ENCODE peak calls at places on chromosomes 2 and 18, in six cellular contexts. One of them, this sample, is unnamed.

GRCh38 chr2:148253716-148254115 is 232.8 kb downstream of the MBD5 start:
- DNase-seq in A549: no peak
- DNase-seq in esophagus muscularis mucosa: no peak
- DNase-seq in heart right ventricle: no peak
- DNase-seq in psoas muscle: no peak
- DNase-seq in right lobe of liver: no peak
- DNase-seq in this sample: no peak

GRCh38 chr18:43661570-43661969 is 384.3 kb upstream of the SYT4 start:
- DNase-seq in esophagus muscularis mucosa: no peak
- DNase-seq in heart right ventricle: no peak
- DNase-seq in right lobe of liver: no peak
- DNase-seq in psoas muscle: no peak
- DNase-seq in A549: no peak
- DNase-seq in this sample: no peak

GRCh38 chr18:40152859-40153258 is 1802.2 kb upstream of the PIK3C3 start:
- DNase-seq in right lobe of liver: no peak
- DNase-seq in esophagus muscularis mucosa: no peak
- DNase-seq in heart right ventricle: no peak
- DNase-seq in A549: no peak
- DNase-seq in psoas muscle: no peak
- DNase-seq in this sample: no peak

GRCh38 chr2:50952596-50952995 is 79.3 kb downstream of the NRXN1 start:
- DNase-seq in right lobe of liver: no peak
- DNase-seq in A549: no peak
- DNase-seq in esophagus muscularis mucosa: no peak
- DNase-seq in heart right ventricle: no peak
- DNase-seq in psoas muscle: no peak
- DNase-seq in this sample: no peak

GRCh38 chr2:45786030-45786830 is 134.8 kb downstream of the PRKCE start:
- DNase-seq in A549: no peak
- DNase-seq in psoas muscle: no peak
- DNase-seq in esophagus muscularis mucosa: no peak
- DNase-seq in right lobe of liver: no peak
- DNase-seq in heart right ventricle: no peak
- DNase-seq in this sample: no peak

GRCh38 chr2:85804583-85804982 is 50.8 kb downstream of the ATOH8 start:
- DNase-seq in A549: peak; percentile 66
- DNase-seq in heart right ventricle: no peak
- DNase-seq in esophagus muscularis mucosa: no peak
- DNase-seq in right lobe of liver: no peak
- DNase-seq in psoas muscle: no peak
- DNase-seq in this sample: no peak

GRCh38 chr2:141522048-141522447 is 608.8 kb downstream of the LRP1B start:
- DNase-seq in heart right ventricle: no peak
- DNase-seq in psoas muscle: no peak
- DNase-seq in A549: no peak
- DNase-seq in esophagus muscularis mucosa: no peak
- DNase-seq in right lobe of liver: no peak
- DNase-seq in this sample: no peak

GRCh38 chr2:69241664-69242063 is 145.4 kb downstream of the GFPT1 start:
- DNase-seq in A549: no peak
- DNase-seq in right lobe of liver: no peak
- DNase-seq in esophagus muscularis mucosa: no peak
- DNase-seq in psoas muscle: no peak
- DNase-seq in heart right ventricle: no peak
- DNase-seq in this sample: no peak

GRCh38 chr2:214069254-214069653 is 341.6 kb upstream of the VWC2L start:
- DNase-seq in psoas muscle: no peak
- DNase-seq in A549: peak; percentile 52
- DNase-seq in heart right ventricle: no peak
- DNase-seq in right lobe of liver: no peak
- DNase-seq in esophagus muscularis mucosa: no peak
- DNase-seq in this sample: no peak

GRCh38 chr18:13003466-13003896 is 12.3 kb downstream of the CEP192 start:
- DNase-seq in A549: peak; percentile 44
- DNase-seq in psoas muscle: no peak
- DNase-seq in heart right ventricle: peak; percentile 18
- DNase-seq in esophagus muscularis mucosa: no peak
- DNase-seq in right lobe of liver: no peak
- DNase-seq in this sample: no peak

GRCh38 chr18:6437937-6438818 is 23.5 kb upstream of the L3MBTL4 start:
- DNase-seq in A549: no peak
- DNase-seq in right lobe of liver: no peak
- DNase-seq in esophagus muscularis mucosa: no peak
- DNase-seq in psoas muscle: no peak
- DNase-seq in heart right ventricle: no peak
- DNase-seq in this sample: no peak

GRCh38 chr18:55320399-55321255 is 267.4 kb downstream of the TCF4 start:
- DNase-seq in psoas muscle: no peak
- DNase-seq in A549: no peak
- DNase-seq in heart right ventricle: no peak
- DNase-seq in esophagus muscularis mucosa: no peak
- DNase-seq in right lobe of liver: no peak
- DNase-seq in this sample: no peak

GRCh38 chr2:204681412-204681811 is 136.1 kb downstream of the PARD3B start:
- DNase-seq in esophagus muscularis mucosa: no peak
- DNase-seq in A549: no peak
- DNase-seq in psoas muscle: no peak
- DNase-seq in heart right ventricle: no peak
- DNase-seq in right lobe of liver: no peak
- DNase-seq in this sample: no peak

GRCh38 chr2:218020966-218021535 is 18.3 kb upstream of the TNS1 start:
- DNase-seq in A549: no peak
- DNase-seq in esophagus muscularis mucosa: no peak
- DNase-seq in psoas muscle: no peak
- DNase-seq in right lobe of liver: no peak
- DNase-seq in heart right ventricle: no peak
- DNase-seq in this sample: peak; percentile 20

GRCh38 chr2:200828572-200829257 is 17.0 kb downstream of the BZW1 start:
- DNase-seq in psoas muscle: no peak
- DNase-seq in A549: no peak
- DNase-seq in right lobe of liver: no peak
- DNase-seq in heart right ventricle: no peak
- DNase-seq in esophagus muscularis mucosa: peak; percentile 4
- DNase-seq in this sample: no peak

GRCh38 chr2:99861376-99861760 is 281.0 kb downstream of the AFF3 start:
- DNase-seq in esophagus muscularis mucosa: no peak
- DNase-seq in right lobe of liver: no peak
- DNase-seq in psoas muscle: no peak
- DNase-seq in heart right ventricle: no peak
- DNase-seq in A549: no peak
- DNase-seq in this sample: no peak

GRCh38 chr2:206993964-206994363 is 54.6 kb downstream of the CPO start:
- DNase-seq in heart right ventricle: no peak
- DNase-seq in psoas muscle: no peak
- DNase-seq in esophagus muscularis mucosa: no peak
- DNase-seq in A549: no peak
- DNase-seq in right lobe of liver: no peak
- DNase-seq in this sample: no peak

GRCh38 chr2:217621391-217621801 is 381.4 kb downstream of the TNS1 start:
- DNase-seq in psoas muscle: no peak
- DNase-seq in heart right ventricle: peak; percentile 41
- DNase-seq in esophagus muscularis mucosa: no peak
- DNase-seq in right lobe of liver: no peak
- DNase-seq in A549: no peak
- DNase-seq in this sample: no peak

GRCh38 chr2:230106771-230107170 is 38.0 kb upstream of the SLC16A14 start:
- DNase-seq in psoas muscle: no peak
- DNase-seq in A549: no peak
- DNase-seq in esophagus muscularis mucosa: no peak
- DNase-seq in right lobe of liver: no peak
- DNase-seq in heart right ventricle: no peak
- DNase-seq in this sample: no peak

GRCh38 chr18:13461488-13461887 is 242.9 kb downstream of the LDLRAD4 start:
- DNase-seq in esophagus muscularis mucosa: no peak
- DNase-seq in A549: no peak
- DNase-seq in heart right ventricle: no peak
- DNase-seq in right lobe of liver: no peak
- DNase-seq in psoas muscle: no peak
- DNase-seq in this sample: no peak

GRCh38 chr18:79422022-79422782 is 26.5 kb downstream of the NFATC1 start:
- DNase-seq in esophagus muscularis mucosa: no peak
- DNase-seq in A549: no peak
- DNase-seq in psoas muscle: peak; percentile 66
- DNase-seq in heart right ventricle: no peak
- DNase-seq in right lobe of liver: no peak
- DNase-seq in this sample: no peak

GRCh38 chr2:48998449-48998848 is 155.9 kb downstream of the FSHR start:
- DNase-seq in right lobe of liver: no peak
- DNase-seq in heart right ventricle: no peak
- DNase-seq in A549: no peak
- DNase-seq in esophagus muscularis mucosa: no peak
- DNase-seq in psoas muscle: no peak
- DNase-seq in this sample: no peak

GRCh38 chr18:26971327-26971918 is 105.9 kb upstream of the AQP4 start:
- DNase-seq in esophagus muscularis mucosa: no peak
- DNase-seq in A549: no peak
- DNase-seq in heart right ventricle: no peak
- DNase-seq in psoas muscle: no peak
- DNase-seq in right lobe of liver: no peak
- DNase-seq in this sample: no peak

GRCh38 chr2:224518806-224519580 is 66.2 kb downstream of the CUL3 start:
- DNase-seq in A549: no peak
- DNase-seq in right lobe of liver: no peak
- DNase-seq in psoas muscle: no peak
- DNase-seq in esophagus muscularis mucosa: no peak
- DNase-seq in heart right ventricle: no peak
- DNase-seq in this sample: no peak

GRCh38 chr2:224517963-224518362 is 67.2 kb downstream of the CUL3 start:
- DNase-seq in esophagus muscularis mucosa: no peak
- DNase-seq in right lobe of liver: no peak
- DNase-seq in heart right ventricle: no peak
- DNase-seq in psoas muscle: no peak
- DNase-seq in A549: no peak
- DNase-seq in this sample: no peak

GRCh38 chr2:224523626-224524577 is 61.3 kb downstream of the CUL3 start:
- DNase-seq in heart right ventricle: no peak
- DNase-seq in right lobe of liver: no peak
- DNase-seq in esophagus muscularis mucosa: no peak
- DNase-seq in A549: no peak
- DNase-seq in psoas muscle: no peak
- DNase-seq in this sample: no peak

GRCh38 chr2:224524657-224525056 is 60.5 kb downstream of the CUL3 start:
- DNase-seq in A549: no peak
- DNase-seq in heart right ventricle: no peak
- DNase-seq in esophagus muscularis mucosa: no peak
- DNase-seq in psoas muscle: no peak
- DNase-seq in right lobe of liver: no peak
- DNase-seq in this sample: no peak

GRCh38 chr2:224520064-224520463 is 65.1 kb downstream of the CUL3 start:
- DNase-seq in A549: no peak
- DNase-seq in right lobe of liver: no peak
- DNase-seq in psoas muscle: no peak
- DNase-seq in heart right ventricle: no peak
- DNase-seq in esophagus muscularis mucosa: no peak
- DNase-seq in this sample: no peak
- H3K4me1 ChIP-seq in A549: peaks cover 65% of the 10 kb centered on the region
- H3K4me1 ChIP-seq in right lobe of liver: no peaks in the 10 kb centered on the region
- H3K4me1 ChIP-seq in psoas muscle: peaks cover 49% of the 10 kb centered on the region
- H3K4me1 ChIP-seq in heart right ventricle: peaks cover 33% of the 10 kb centered on the region
- H3K4me1 ChIP-seq in esophagus muscularis mucosa: peaks cover 78% of the 10 kb centered on the region
- H3K4me1 ChIP-seq in this sample: peaks cover 62% of the 10 kb centered on the region

DNA sequence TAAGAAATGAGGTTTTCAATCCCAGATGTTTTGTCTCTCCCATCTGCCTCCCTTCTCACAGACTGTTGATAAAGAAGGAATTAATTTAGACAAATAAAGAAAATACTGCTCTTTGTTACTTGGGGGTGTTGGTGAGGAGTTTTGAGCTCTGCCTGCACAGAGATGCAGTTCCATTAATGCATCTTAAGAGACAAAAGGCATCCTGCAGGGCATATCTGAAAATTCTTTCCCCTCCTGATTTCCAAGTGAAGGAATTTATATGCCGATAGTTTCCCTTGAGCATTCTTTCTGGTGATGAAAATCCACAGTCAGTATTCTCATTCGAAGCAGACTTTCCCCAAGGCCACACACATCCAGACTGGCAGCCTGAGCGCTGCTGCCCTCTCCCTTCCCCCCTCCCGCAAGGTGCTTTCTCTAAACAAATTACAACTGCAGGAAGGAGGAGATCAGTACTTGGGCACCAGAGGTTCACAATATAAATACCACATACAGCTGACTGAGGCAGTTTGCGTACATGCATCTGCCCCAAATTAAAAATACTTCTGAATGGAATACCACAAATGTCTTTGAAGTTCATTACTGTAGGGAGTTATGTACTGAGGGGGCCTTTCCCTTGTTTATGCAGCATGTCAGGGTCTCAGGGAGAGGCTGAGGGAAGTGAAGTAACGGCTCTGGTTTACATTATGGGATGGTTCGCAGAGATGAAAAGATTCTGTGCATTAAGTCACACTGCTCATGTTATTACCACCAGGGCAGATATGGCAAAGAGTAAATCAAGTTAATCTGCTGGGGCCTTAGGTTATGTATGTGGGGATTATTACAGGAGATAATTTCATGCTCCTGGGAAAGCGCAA is 385.7 kb upstream of the RND3 start:
- DNase-seq in right lobe of liver: no peak
- DNase-seq in heart right ventricle: no peak
- DNase-seq in esophagus muscularis mucosa: no peak
- DNase-seq in psoas muscle: no peak
- DNase-seq in A549: no peak
- DNase-seq in this sample: no peak
- TF ChIP-seq CTCF in right lobe of liver: no peak
- TF ChIP-seq CTCF in heart right ventricle: no peak
- TF ChIP-seq CTCF in esophagus muscularis mucosa: no peak
- TF ChIP-seq CTCF in psoas muscle: no peak
- TF ChIP-seq CTCF in A549: no peak
- TF ChIP-seq CTCF in this sample: no peak

GRCh38 chr18:3247243-3248061 is at the start of gene MYL12A:
- DNase-seq in heart right ventricle: peak; percentile 97
- DNase-seq in A549: peak; percentile 67
- DNase-seq in esophagus muscularis mucosa: peak; percentile 98
- DNase-seq in right lobe of liver: peak; percentile 99
- DNase-seq in psoas muscle: peak; percentile 99
- DNase-seq in this sample: peak; percentile 97
- H3K4me1 ChIP-seq in heart right ventricle: peaks cover 35% of the 10 kb centered on the region
- H3K4me1 ChIP-seq in A549: peaks cover 38% of the 10 kb centered on the region
- H3K4me1 ChIP-seq in esophagus muscularis mucosa: peaks cover 65% of the 10 kb centered on the region
- H3K4me1 ChIP-seq in right lobe of liver: no peaks in the 10 kb centered on the region
- H3K4me1 ChIP-seq in psoas muscle: peaks cover 56% of the 10 kb centered on the region
- H3K4me1 ChIP-seq in this sample: peaks cover 41% of the 10 kb centered on the region

GRCh38 chr2:168192839-168193616 is 54.4 kb downstream of the STK39 start:
- DNase-seq in right lobe of liver: no peak
- DNase-seq in A549: no peak
- DNase-seq in psoas muscle: no peak
- DNase-seq in esophagus muscularis mucosa: no peak
- DNase-seq in heart right ventricle: no peak
- DNase-seq in this sample: no peak
- TF ChIP-seq CTCF in right lobe of liver: no peak
- TF ChIP-seq CTCF in A549: no peak
- TF ChIP-seq CTCF in psoas muscle: no peak
- TF ChIP-seq CTCF in esophagus muscularis mucosa: no peak
- TF ChIP-seq CTCF in heart right ventricle: no peak
- TF ChIP-seq CTCF in this sample: no peak

This sample was measured in RWPE2.